ENCODE peak calls at places on chromosomes 12 and 14, in seven cellular contexts. N is HL-60, I is kidney, H is AG04449, C is cardiac muscle cell, Z is neural progenitor cell, V is psoas muscle. F is an unnamed sample.

GRCh38 chr12:70338531-70338930 is 27.6 kb upstream of the KCNMB4 start:
- DNase-seq in Z (no peak), V (no peak), N (no peak), C (no peak), I (no peak), H (no peak), F (no peak)

GRCh38 chr12:93419388-93420034 is 22.2 kb downstream of the UBE2N start:
- DNase-seq in I (no peak), C (peak), N (no peak), Z (peak), V (no peak), H (no peak), F (no peak)

GRCh38 chr12:120131116-120131515 is 14.6 kb upstream of the RAB35 start:
- DNase-seq in N (no peak), I (no peak), H (no peak), C (no peak), Z (no peak), V (no peak), F (no peak)

GRCh38 chr12:110733089-110733715 is 9.5 kb downstream of the PPP1CC start:
- DNase-seq in C (no peak), V (no peak), H (no peak), I (no peak), N (no peak), Z (no peak), F (no peak)

GRCh38 chr14:53742226-53742607 is 214.4 kb downstream of the BMP4 start:
- DNase-seq in I (no peak), C (no peak), H (no peak), Z (peak), V (no peak), N (no peak), F (peak)

GRCh38 chr12:1611775-1612174 is 17.3 kb upstream of the WNT5B start:
- DNase-seq in Z (no peak), C (no peak), V (no peak), N (peak), H (peak), I (no peak), F (no peak)

GRCh38 chr14:65961004-65961403 is 525.2 kb upstream of the CCDC196 start:
- DNase-seq in N (peak), V (peak), Z (peak), C (peak), I (no peak), H (no peak), F (no peak)

GRCh38 chr12:18492372-18493025 is 231.2 kb downstream of the PIK3C2G start:
- DNase-seq in N (no peak), Z (no peak), I (no peak), V (no peak), H (peak), C (no peak), F (no peak)

GRCh38 chr12:58725400-58726105 is 194.8 kb downstream of the LRIG3 start:
- DNase-seq in H (no peak), C (no peak), N (no peak), Z (no peak), I (no peak), V (no peak), F (no peak)

GRCh38 chr12:58519839-58520238 is 400.5 kb downstream of the LRIG3 start:
- DNase-seq in V (no peak), N (no peak), Z (no peak), I (no peak), H (no peak), C (no peak), F (no peak)

GRCh38 chr14:21631084-21631483 is 3.7 kb downstream of the OR10G2 start:
- DNase-seq in C (no peak), Z (no peak), N (no peak), V (no peak), I (no peak), H (no peak), F (no peak)

GRCh38 chr12:92079054-92079385 is 66.6 kb downstream of the BTG1 start:
- DNase-seq in I (no peak), Z (no peak), C (no peak), H (no peak), V (no peak), N (no peak), F (no peak)

GRCh38 chr14:77459072-77459723 is 1.3 kb downstream of the AHSA1 start:
- DNase-seq in H (peak), N (peak), V (peak), I (no peak), C (peak), Z (peak), F (peak)

GRCh38 chr14:68291820-68292219 is 472.2 kb downstream of the RAD51B start:
- DNase-seq in I (no peak), H (no peak), C (peak), Z (no peak), V (no peak), N (no peak), F (no peak)

GRCh38 chr12:27493260-27493935 is 30.6 kb upstream of the PPFIBP1 start:
- DNase-seq in Z (no peak), H (no peak), I (no peak), N (no peak), C (no peak), V (no peak), F (no peak)

DNA sequence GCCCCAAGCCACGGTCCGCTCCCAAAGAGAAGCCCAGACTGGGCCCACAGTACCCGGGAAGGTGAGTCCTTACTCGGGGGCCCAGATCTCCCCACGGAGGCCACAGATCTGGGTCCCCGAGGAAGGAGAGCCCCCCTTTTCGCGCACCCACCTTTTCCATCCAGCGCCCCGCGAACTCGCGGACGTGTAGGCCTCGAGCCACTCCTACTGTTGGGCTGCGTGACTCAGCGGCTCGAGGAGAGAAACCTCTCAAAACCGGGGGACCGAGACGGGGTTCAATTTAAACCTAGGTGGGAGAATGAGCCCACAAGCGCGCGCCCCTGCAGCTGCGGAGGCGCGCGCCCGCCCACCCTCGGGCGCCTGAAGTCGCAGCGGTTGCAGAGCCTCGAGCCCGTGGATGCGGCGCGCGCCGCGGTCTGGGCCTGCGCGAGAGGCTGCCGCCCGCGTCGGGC is 6.3 kb downstream of the SIX6 start:
- DNase-seq in Z (no peak), I (no peak), N (no peak), H (no peak), V (no peak), C (no peak), F (no peak)
- H3K4me3 ChIP-seq in Z (peak), I (no peak), N (no peak), H (no peak), V (peak), C (peak), F (no peak)

GRCh38 chr14:78933948-78934524 is 763.9 kb downstream of the NRXN3 start:
- DNase-seq in N (no peak), C (peak), V (no peak), I (no peak), H (no peak), Z (peak), F (no peak)
- TF ChIP-seq CTCF in N (no peak), C (peak), V (no peak), I (peak), H (peak), Z (peak), F (peak)

DNA sequence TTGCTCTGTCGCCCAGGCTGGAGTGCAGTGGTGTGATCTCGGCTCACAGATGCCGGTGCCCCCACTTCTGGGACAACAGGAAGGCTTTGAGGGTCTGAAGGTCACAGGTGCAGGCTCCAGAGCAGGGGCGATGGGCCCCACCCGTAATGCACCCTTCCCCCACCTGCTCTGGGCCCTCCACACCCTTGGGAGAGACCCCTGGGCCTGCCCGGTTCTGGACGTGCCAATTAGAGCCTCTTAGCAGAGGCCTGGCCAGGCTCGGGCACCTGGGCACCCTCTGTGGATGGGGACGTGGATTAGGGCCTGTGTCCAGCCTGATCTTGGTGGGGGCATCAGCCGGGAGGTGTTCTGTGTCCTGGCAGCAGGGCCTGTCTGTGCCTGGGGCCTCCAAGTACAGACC is 62.2 kb downstream of the KIF26A start:
- DNase-seq in C (no peak), N (no peak), Z (no peak), I (no peak), V (no peak), H (no peak), F (no peak)
- H3K4me3 ChIP-seq in C (no peak), N (no peak), Z (no peak), I (no peak), V (no peak), H (no peak), F (no peak)

GRCh38 chr14:25436906-25437305 is 387.0 kb upstream of the STXBP6 start:
- DNase-seq in H (no peak), N (no peak), Z (no peak), I (no peak), V (no peak), C (no peak), F (no peak)

GRCh38 chr14:25430808-25431207 is 380.9 kb upstream of the STXBP6 start:
- DNase-seq in C (no peak), I (peak), N (no peak), V (no peak), H (no peak), Z (no peak), F (no peak)

GRCh38 chr14:25431211-25432076 is 381.5 kb upstream of the STXBP6 start:
- DNase-seq in C (peak), N (peak), H (no peak), V (no peak), I (no peak), Z (peak), F (no peak)
- TF ChIP-seq CTCF in C (no peak), N (peak), H (no peak), V (no peak), I (no peak), Z (peak), F (no peak)

DNA sequence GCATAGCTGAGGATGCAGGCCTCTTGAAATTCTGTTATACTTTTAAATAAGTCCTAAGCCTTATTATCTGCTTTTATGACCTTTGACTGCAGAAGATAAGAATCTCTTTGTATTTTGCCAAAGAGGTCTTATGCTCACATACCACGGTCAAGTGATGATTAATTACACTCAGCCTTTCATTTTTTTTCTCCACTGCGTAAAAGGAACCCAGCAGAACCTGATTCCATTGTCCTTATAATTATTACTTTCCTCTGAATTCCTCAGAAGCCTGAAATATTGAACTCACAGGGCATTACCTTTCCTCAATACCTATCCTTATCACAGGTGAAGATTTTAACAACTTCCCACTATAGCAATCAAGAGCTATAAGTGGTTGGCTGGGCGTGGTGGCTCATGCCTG is 498.7 kb upstream of the RPL10L start:
- DNase-seq in N (no peak), C (no peak), Z (no peak), I (no peak), H (no peak), V (no peak), F (no peak)
- H3K4me3 ChIP-seq in N (no peak), C (no peak), Z (no peak), I (no peak), H (no peak), V (no peak), F (no peak)